ENCODE peak calls at places on chromosomes 7 and 10, in four cellular contexts. One of them, this sample, is unnamed.

GRCh38 chr7:78254397-78255055 is 456.0 kb downstream of the PHTF2 start:
- DNase-seq in HepG2: no peak
- DNase-seq in HCT116: no peak
- DNase-seq in SK-N-SH: no peak
- DNase-seq in this sample: no peak

GRCh38 chr10:13311177-13311575 is 11.3 kb upstream of the PHYH start:
- DNase-seq in HepG2: no peak
- DNase-seq in HCT116: no peak
- DNase-seq in SK-N-SH: no peak
- DNase-seq in this sample: no peak

GRCh38 chr7:82624337-82624736 is 180.8 kb upstream of the CACNA2D1 start:
- DNase-seq in HepG2: no peak
- DNase-seq in HCT116: no peak
- DNase-seq in SK-N-SH: no peak
- DNase-seq in this sample: no peak

GRCh38 chr10:117262296-117263293 is 21.7 kb downstream of the SLC18A2 start:
- DNase-seq in HepG2: peak; percentile 12
- DNase-seq in HCT116: no peak
- DNase-seq in SK-N-SH: no peak
- DNase-seq in this sample: no peak

GRCh38 chr10:97849101-97849490 is 547 bp upstream of the GOLGA7B start:
- DNase-seq in HepG2: no peak
- DNase-seq in HCT116: no peak
- DNase-seq in SK-N-SH: peak; percentile 62
- DNase-seq in this sample: no peak

GRCh38 chr10:121597504-121598241 is 571 bp downstream of the FGFR2 start:
- DNase-seq in HepG2: no peak
- DNase-seq in HCT116: no peak
- DNase-seq in SK-N-SH: peak; percentile 83
- DNase-seq in this sample: no peak

GRCh38 chr10:43409385-43410109 is 561 bp upstream of the HNRNPF start:
- DNase-seq in HepG2: no peak
- DNase-seq in HCT116: no peak
- DNase-seq in SK-N-SH: peak; percentile 46
- DNase-seq in this sample: no peak

GRCh38 chr10:614772-615582 is 74.5 kb downstream of the DIP2C start:
- DNase-seq in HepG2: no peak
- DNase-seq in HCT116: no peak
- DNase-seq in SK-N-SH: peak; percentile 56
- DNase-seq in this sample: no peak

GRCh38 chr10:68790476-68790875 is 36.9 kb upstream of the STOX1 start:
- DNase-seq in HepG2: no peak
- DNase-seq in HCT116: no peak
- DNase-seq in SK-N-SH: no peak
- DNase-seq in this sample: no peak

GRCh38 chr10:35641430-35642015 is 573 bp downstream of the FZD8 start:
- DNase-seq in HepG2: no peak
- DNase-seq in HCT116: no peak
- DNase-seq in SK-N-SH: peak; percentile 62
- DNase-seq in this sample: no peak

GRCh38 chr10:119466655-119467054 is 75.9 kb downstream of the RGS10 start:
- DNase-seq in HepG2: no peak
- DNase-seq in HCT116: no peak
- DNase-seq in SK-N-SH: no peak
- DNase-seq in this sample: no peak

GRCh38 chr10:102396751-102397151 is 1.2 kb downstream of the NFKB2 start:
- DNase-seq in HepG2: no peak
- DNase-seq in HCT116: no peak
- DNase-seq in SK-N-SH: no peak
- DNase-seq in this sample: no peak

GRCh38 chr10:103928784-103929183 is 10.8 kb upstream of the STN1 start:
- DNase-seq in HepG2: no peak
- DNase-seq in HCT116: no peak
- DNase-seq in SK-N-SH: no peak
- DNase-seq in this sample: no peak

GRCh38 chr7:70710011-70710480 is 421.9 kb upstream of the GALNT17 start:
- DNase-seq in HepG2: no peak
- DNase-seq in HCT116: no peak
- DNase-seq in SK-N-SH: no peak
- DNase-seq in this sample: no peak

GRCh38 chr7:93997868-93998267 is 6.3 kb downstream of the BET1 start:
- DNase-seq in HepG2: no peak
- DNase-seq in HCT116: no peak
- DNase-seq in SK-N-SH: no peak
- DNase-seq in this sample: no peak

GRCh38 chr7:16881809-16882208 is at the start of gene AGR3:
- DNase-seq in HepG2: no peak
- DNase-seq in HCT116: no peak
- DNase-seq in SK-N-SH: no peak
- DNase-seq in this sample: no peak

DNA sequence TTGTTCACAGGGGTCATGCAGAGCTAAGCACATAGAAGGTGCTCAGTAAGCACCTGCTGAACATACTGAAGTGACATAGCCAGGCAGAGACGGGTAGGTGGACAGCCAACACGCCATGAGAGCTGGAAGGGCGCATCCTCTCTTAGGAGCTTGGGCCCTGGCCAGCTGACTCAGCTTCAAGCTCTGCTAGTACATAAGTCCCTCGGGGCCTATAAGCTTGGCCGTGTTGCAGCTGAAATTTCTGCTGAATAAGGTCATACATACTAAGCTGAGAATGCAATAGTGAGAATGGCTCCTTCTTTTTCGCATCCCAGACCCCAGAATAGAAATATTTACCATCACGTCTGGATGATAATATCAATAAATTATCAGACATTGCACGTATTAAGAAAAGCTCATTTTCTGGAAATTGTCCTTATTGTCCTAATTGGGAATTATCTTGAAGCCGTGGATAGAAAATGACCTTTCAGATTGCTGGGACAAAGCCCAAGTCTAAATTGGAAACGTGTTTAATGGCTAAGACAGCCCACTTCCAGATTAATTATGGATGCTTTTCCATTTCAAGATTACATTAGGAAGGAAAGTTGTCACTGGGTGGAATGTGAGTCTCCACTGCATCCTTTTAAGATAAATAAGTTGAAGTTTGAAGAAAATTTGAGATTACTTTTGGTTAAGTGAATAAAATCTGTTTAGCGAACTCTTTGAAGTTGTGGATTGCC is 287.1 kb upstream of the C7orf33 start:
- DNase-seq in HepG2: no peak
- DNase-seq in HCT116: no peak
- DNase-seq in SK-N-SH: peak; percentile 35
- DNase-seq in this sample: no peak
- TF ChIP-seq ELF1 in HepG2: no peak
- TF ChIP-seq ELF1 in HCT116: no peak
- TF ChIP-seq ELF1 in SK-N-SH: no peak
- TF ChIP-seq ELF1 in this sample: no peak

DNA sequence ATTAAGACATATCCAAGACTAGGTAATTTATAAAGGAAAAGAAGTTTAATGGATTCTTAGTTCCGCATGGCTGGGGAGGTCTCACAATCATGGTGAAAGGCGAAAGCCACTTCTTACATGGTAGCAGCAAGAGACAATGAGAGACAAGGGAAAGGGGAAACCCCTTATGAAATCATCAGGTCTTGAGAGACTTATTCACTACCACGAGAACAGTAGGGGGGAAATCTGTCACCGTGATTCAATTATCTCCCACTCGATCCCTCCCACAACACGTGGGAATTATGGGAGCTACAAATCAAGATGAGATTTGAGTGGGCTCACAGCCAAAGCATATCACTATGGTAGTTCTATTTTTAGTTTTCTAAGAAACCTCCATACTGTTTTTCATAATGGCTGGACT is 36.7 kb downstream of the SPAM1 start:
- DNase-seq in HepG2: no peak
- DNase-seq in HCT116: no peak
- DNase-seq in SK-N-SH: no peak
- DNase-seq in this sample: no peak
- TF ChIP-seq ELF1 in HepG2: no peak
- TF ChIP-seq ELF1 in HCT116: no peak
- TF ChIP-seq ELF1 in SK-N-SH: no peak
- TF ChIP-seq ELF1 in this sample: no peak

DNA sequence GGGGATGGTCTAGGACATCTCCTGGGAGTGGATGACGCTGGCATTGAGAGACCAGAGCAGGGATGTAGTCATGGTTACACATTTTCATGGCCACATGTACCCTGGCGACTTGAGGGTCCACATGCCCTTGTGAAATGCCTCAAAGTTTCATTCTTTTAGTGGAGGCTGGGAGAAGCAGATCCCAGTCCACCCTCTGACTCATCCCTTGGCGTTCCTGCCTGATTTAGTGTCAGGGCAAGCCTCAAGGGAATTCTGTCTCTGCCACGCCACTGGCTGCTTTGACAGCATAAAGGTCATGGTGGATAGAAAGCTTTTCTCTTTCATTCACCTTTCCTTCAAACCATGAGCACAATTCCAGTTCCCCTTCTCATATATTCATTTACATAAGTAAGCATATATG is 21.7 kb upstream of the KIF5B start:
- DNase-seq in HepG2: peak; percentile 21
- DNase-seq in HCT116: no peak
- DNase-seq in SK-N-SH: no peak
- DNase-seq in this sample: no peak
- TF ChIP-seq ELF1 in HepG2: no peak
- TF ChIP-seq ELF1 in HCT116: no peak
- TF ChIP-seq ELF1 in SK-N-SH: no peak
- TF ChIP-seq ELF1 in this sample: no peak

GRCh38 chr10:133481086-133481643 is 27.4 kb downstream of the SCART1 start:
- DNase-seq in HepG2: no peak
- DNase-seq in HCT116: no peak
- DNase-seq in SK-N-SH: peak; percentile 3
- DNase-seq in this sample: no peak
- TF ChIP-seq ELF1 in HepG2: no peak
- TF ChIP-seq ELF1 in HCT116: no peak
- TF ChIP-seq ELF1 in SK-N-SH: no peak
- TF ChIP-seq ELF1 in this sample: no peak

This sample was measured in K562.